ENCODE peak calls at places on chromosomes 7 and 10, in five cellular contexts. U, T, Z, M and B are unnamed samples. For H3K27me3 and H3K4me1, the result is how much of the 10 kb centered on the place peaks cover.

GRCh38 chr10:3774018-3774813 is 10.8 kb downstream of the KLF6 start:
- DNase-seq in Z (no peak), T (no peak), U (peak), M (peak), B (no peak)

GRCh38 chr10:97463363-97464132 is 17.6 kb downstream of the ZDHHC16 start:
- DNase-seq in M (peak), Z (peak), U (peak), T (peak), B (no peak)

GRCh38 chr7:151351967-151352366 is 10.4 kb downstream of the NUB1 start:
- DNase-seq in M (no peak), Z (no peak), U (no peak), T (no peak), B (no peak)

GRCh38 chr7:33650828-33651227 is 254.5 kb upstream of the BMPER start:
- DNase-seq in Z (no peak), U (no peak), T (no peak), M (no peak), B (no peak)

GRCh38 chr10:86666538-86666937 is 1.8 kb upstream of the LDB3 start:
- DNase-seq in T (no peak), Z (no peak), U (no peak), M (no peak), B (no peak)

GRCh38 chr7:53350241-53350640 is 314.8 kb downstream of the POM121L12 start:
- DNase-seq in M (peak), U (no peak), Z (no peak), T (no peak), B (no peak)

GRCh38 chr10:30349967-30350735 is 1.1 kb upstream of the MTPAP start:
- DNase-seq in M (no peak), T (no peak), U (no peak), Z (no peak), B (no peak)

GRCh38 chr10:93568105-93568390 is 1.6 kb downstream of the FFAR4 start:
- DNase-seq in M (no peak), U (no peak), T (no peak), Z (no peak), B (no peak)

GRCh38 chr7:1768835-1769234 is 98.8 kb downstream of the ELFN1 start:
- DNase-seq in M (no peak), Z (peak), T (no peak), U (no peak), B (no peak)

GRCh38 chr7:2270495-2270894 is 28.5 kb downstream of the NUDT1 start:
- DNase-seq in Z (no peak), T (no peak), U (no peak), M (no peak), B (no peak)

GRCh38 chr10:80319318-80319717 is 29.9 kb upstream of the MAT1A start:
- DNase-seq in M (no peak), U (no peak), Z (no peak), T (no peak), B (no peak)

GRCh38 chr10:116802474-116802873 is 46.8 kb upstream of the ENO4 start:
- DNase-seq in M (no peak), T (no peak), U (no peak), Z (no peak), B (no peak)
- H3K27me3 ChIP-seq in M (under half), T (under half), U (under half), Z (under half), B (under half)

DNA sequence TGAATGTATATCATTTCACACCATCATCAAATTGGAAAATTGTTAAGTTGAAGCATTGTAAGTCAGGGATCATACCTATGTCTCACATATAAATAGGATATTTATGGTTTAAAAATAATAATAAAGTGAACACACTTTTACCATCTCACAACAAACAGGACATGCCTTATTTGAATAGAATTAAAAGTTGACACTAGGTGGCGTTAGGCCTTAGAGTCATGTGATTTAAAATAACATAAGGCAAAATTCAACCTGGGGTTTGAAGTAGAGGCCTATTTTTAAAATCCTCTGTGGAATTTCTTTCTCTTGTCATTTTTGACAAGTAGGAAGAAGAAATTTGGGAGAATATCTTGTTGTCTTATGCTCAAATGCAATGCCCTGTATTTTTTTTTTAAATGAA is 184.7 kb upstream of the PCDH15 start:
- DNase-seq in U (no peak), T (no peak), Z (peak), M (peak), B (no peak)
- TF ChIP-seq CTCF in U (peak), T (no peak), Z (peak), M (peak), B (peak)

GRCh38 chr10:32955299-32955772 is 2.7 kb downstream of the ITGB1 start:
- DNase-seq in U (no peak), M (no peak), T (no peak), Z (no peak), B (no peak)
- H3K4me1 ChIP-seq in U (under half), M (half or more), T (under half), Z (half or more), B (under half)

DNA sequence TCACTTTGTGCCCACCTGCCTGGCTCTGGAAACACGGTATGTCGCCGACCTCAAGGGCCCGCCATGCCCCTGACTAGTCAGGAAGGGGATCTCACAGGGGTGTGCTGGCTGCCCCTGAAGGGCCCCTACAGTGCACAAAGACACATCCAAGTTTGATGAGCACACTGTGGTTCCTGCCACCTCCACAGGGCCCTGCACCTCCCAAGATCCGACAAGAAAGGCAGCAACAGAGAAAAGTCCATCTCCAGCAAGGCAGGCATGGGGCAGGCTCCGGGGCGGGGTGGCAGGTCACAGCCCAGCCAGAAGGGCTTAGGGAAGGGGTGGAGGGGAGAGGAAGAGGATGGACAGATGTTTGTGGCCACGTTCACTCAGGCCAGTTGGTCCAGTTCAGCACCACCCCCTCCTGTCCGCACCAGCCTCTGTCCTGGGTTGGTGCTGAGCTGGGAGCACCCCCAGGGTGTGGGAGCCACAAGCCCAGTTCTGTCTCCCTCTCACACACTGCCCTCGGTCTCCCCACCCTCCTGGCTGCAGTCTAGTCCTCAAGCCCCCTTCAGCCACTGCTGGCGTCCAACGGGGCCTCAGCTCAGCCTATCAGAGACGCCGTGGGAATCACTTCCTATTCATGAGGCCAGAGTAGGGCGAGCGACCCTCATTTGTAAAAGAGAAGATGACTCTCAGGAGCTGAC is 11.5 kb downstream of the DRGX start:
- DNase-seq in U (no peak), Z (no peak), M (no peak), T (no peak), B (peak)
- H3K27me3 ChIP-seq in U (under half), Z (half or more), M (under half), T (under half), B (under half)

GRCh38 chr10:43408331-43408709 is 666 bp downstream of the HNRNPF start:
- DNase-seq in U (no peak), T (no peak), Z (no peak), M (no peak), B (peak)
- TF ChIP-seq CTCF in U (no peak), T (no peak), Z (no peak), M (no peak), B (peak)

DNA sequence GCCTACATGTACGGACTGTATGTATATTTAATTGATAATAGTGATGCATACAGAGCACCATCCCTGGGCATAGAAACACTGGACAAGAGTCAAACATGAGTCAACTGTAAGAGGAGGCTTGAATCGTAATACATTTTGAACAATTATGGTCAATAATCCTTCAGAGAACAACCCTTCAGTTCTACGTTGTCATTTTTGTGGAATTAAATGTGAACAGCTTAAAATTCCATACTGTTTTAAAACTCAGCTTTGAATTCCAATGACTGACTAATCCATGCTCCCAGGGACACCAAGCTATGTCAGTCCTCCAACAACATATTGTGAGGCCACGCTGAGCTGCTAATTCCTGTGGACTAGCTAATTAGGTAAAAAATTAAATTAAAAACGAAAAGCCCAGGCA is 41.5 kb upstream of the KMT2E start:
- DNase-seq in M (no peak), U (no peak), T (no peak), Z (no peak), B (no peak)
- H3K4me1 ChIP-seq in M (under half), U (under half), T (under half), Z (half or more), B (under half)

GRCh38 chr10:116082762-116083161 is 190.2 kb downstream of the GFRA1 start:
- DNase-seq in U (no peak), M (no peak), T (no peak), Z (no peak), B (no peak)

GRCh38 chr10:116085333-116085732 is 187.7 kb downstream of the GFRA1 start:
- DNase-seq in U (no peak), T (no peak), Z (no peak), M (no peak), B (no peak)

GRCh38 chr10:116082211-116082610 is 190.8 kb downstream of the GFRA1 start:
- DNase-seq in U (no peak), M (no peak), Z (no peak), T (no peak), B (no peak)

GRCh38 chr10:116080553-116080952 is 192.5 kb downstream of the GFRA1 start:
- DNase-seq in U (peak), T (no peak), M (no peak), Z (no peak), B (no peak)

DNA sequence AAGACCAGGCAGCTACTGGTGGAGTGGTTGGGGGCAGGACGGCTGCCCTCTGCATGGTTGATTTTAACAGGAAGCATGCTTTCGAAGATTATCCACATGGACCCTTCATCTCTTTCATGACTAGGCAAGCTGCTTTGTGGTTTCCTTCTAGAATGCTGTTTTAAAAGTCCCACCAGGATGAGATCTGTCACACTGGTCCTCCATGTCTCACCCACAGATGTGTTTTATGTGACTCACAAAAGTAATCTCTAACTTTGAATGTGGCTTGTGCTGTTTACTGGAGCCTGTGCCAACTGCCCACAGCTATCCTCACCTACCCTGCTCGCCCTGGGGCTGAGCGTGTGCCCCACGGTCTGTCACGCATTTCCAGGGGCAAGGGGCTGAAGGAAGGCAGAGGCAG is 188.8 kb downstream of the GFRA1 start:
- DNase-seq in Z (no peak), M (no peak), U (no peak), T (no peak), B (no peak)
- H3K27me3 ChIP-seq in Z (half or more), M (under half), U (under half), T (under half), B (under half)

GRCh38 chr7:140643416-140643815 is 2.8 kb upstream of the DENND2A start:
- DNase-seq in U (no peak), Z (no peak), M (no peak), T (no peak), B (no peak)

GRCh38 chr7:140650367-140650766 is 9.8 kb upstream of the DENND2A start:
- DNase-seq in M (no peak), Z (no peak), T (no peak), U (no peak), B (no peak)

GRCh38 chr7:140649566-140650205 is 9.1 kb upstream of the DENND2A start:
- DNase-seq in M (no peak), Z (no peak), T (no peak), U (no peak), B (no peak)

GRCh38 chr7:140645166-140645565 is 4.6 kb upstream of the DENND2A start:
- DNase-seq in T (no peak), M (no peak), Z (no peak), U (no peak), B (no peak)

DNA sequence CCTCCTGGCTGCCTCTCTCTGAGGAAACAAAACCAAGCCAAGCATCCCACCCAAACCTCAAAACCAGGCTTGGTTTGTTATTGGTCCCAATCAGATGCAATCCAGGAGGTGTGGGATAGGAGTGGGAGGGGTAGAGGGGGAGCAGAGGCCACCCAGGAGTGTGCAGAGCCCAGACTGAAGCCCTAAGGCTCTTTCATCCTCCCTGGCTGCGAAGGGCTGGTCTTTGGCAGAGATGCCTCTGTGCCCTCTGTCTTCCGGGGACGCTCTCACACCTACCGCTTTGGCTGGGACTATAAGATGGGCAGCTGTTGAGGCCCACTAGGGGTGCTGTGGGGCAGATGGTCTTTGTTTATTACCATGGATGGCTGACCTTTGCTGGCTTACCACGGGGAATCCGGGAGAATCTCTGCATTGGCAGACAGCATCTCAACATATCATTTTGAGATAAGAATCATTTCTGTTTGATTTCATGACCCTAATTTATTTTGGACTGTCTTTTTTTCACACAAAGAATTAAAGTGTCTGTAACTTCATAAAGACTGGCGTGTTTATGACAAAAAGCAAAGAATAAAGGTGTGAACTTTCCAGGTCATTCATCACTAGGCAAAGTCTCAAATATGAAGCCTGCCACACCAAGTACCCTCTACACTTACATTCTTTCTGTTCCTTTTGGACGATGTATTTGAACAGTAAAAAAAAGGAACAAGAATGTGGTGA is 6.5 kb upstream of the DENND2A start:
- DNase-seq in U (no peak), M (peak), Z (no peak), T (peak), B (no peak)
- TF ChIP-seq CTCF in U (peak), M (peak), Z (peak), T (peak), B (peak)